ENCODE peak calls at places on chromosomes 6 and 20, in seven cellular contexts. F, A, I, V, D, K and N are unnamed samples.

GRCh38 chr6:13709698-13710551 is 1.7 kb downstream of the RANBP9 start:
- DNase-seq in V (peak; percentile 54), D (no peak), A (peak; percentile 49), I (peak; percentile 40), F (peak; percentile 36), K (peak; percentile 45), N (no peak)

GRCh38 chr6:83707829-83708545 is 914 bp downstream of the SNAP91 start:
- DNase-seq in V (no peak), A (peak; percentile 1), F (peak; percentile 8), K (no peak), I (peak; percentile 73), D (no peak), N (no peak)

GRCh38 chr6:96116674-96117073 is 100.9 kb downstream of the FUT9 start:
- DNase-seq in K (peak; percentile 29), F (no peak), D (no peak), I (peak; percentile 26), A (no peak), V (no peak), N (no peak)

GRCh38 chr20:36644032-36644712 is 1.8 kb downstream of the SLA2 start:
- DNase-seq in V (no peak), I (no peak), K (peak; percentile 62), F (no peak), D (no peak), A (no peak), N (peak; percentile 46)

GRCh38 chr20:658202-658601 is 5.2 kb upstream of the SRXN1 start:
- DNase-seq in V (no peak), I (no peak), D (no peak), A (no peak), F (no peak), K (no peak), N (no peak)

GRCh38 chr6:33885121-33886057 is 81.6 kb upstream of the MLN start:
- DNase-seq in D (no peak), A (peak; percentile 30), K (no peak), V (peak; percentile 76), I (no peak), F (peak; percentile 15), N (no peak)

GRCh38 chr6:19836799-19837510 is at the start of gene ID4:
- DNase-seq in I (peak; percentile 98), V (peak; percentile 12), D (peak; percentile 95), K (no peak), A (peak; percentile 99), F (peak; percentile 98), N (no peak)

GRCh38 chr6:33895296-33895695 is 91.5 kb upstream of the MLN start:
- DNase-seq in K (no peak), I (no peak), V (no peak), A (no peak), D (no peak), F (no peak), N (no peak)

GRCh38 chr6:64170326-64170725 is 534.7 kb downstream of the PHF3 start:
- DNase-seq in F (no peak), I (no peak), V (no peak), K (no peak), D (no peak), A (peak; percentile 77), N (no peak)

GRCh38 chr6:104884867-104885517 is 25.3 kb upstream of the HACE1 start:
- DNase-seq in D (no peak), F (no peak), K (no peak), A (peak; percentile 6), V (no peak), I (no peak), N (no peak)

GRCh38 chr6:75230484-75231325 is 12.9 kb downstream of the COX7A2 start:
- DNase-seq in V (peak; percentile 51), K (no peak), F (peak; percentile 77), D (no peak), I (peak; percentile 66), A (peak; percentile 76), N (no peak)

GRCh38 chr6:80553071-80553740 is 446.7 kb downstream of the BCKDHB start:
- DNase-seq in V (no peak), K (no peak), F (no peak), A (no peak), D (peak; percentile 32), I (peak; percentile 62), N (no peak)

GRCh38 chr6:146289816-146290588 is 253.6 kb upstream of the RAB32 start:
- DNase-seq in D (no peak), V (peak; percentile 52), K (no peak), A (peak; percentile 86), I (no peak), F (peak; percentile 25), N (no peak)

GRCh38 chr6:53317861-53318260 is 30.9 kb downstream of the ELOVL5 start:
- DNase-seq in K (no peak), F (no peak), A (no peak), V (no peak), I (no peak), D (no peak), N (no peak)

GRCh38 chr6:53322188-53323029 is 26.3 kb downstream of the ELOVL5 start:
- DNase-seq in I (no peak), K (no peak), F (no peak), A (no peak), D (no peak), V (no peak), N (no peak)

GRCh38 chr6:53318429-53318828 is 30.3 kb downstream of the ELOVL5 start:
- DNase-seq in K (no peak), F (no peak), V (no peak), I (no peak), D (no peak), A (no peak), N (no peak)

GRCh38 chr6:53321701-53322100 is 27.0 kb downstream of the ELOVL5 start:
- DNase-seq in I (no peak), F (no peak), V (no peak), K (no peak), D (no peak), A (no peak), N (no peak)

GRCh38 chr6:53320964-53321363 is 27.8 kb downstream of the ELOVL5 start:
- DNase-seq in F (no peak), I (no peak), V (no peak), K (no peak), D (no peak), A (no peak), N (no peak)
- TF ChIP-seq CTCF in F (no peak), I (no peak), V (no peak), K (no peak), D (no peak), A (no peak), N (no peak)

DNA sequence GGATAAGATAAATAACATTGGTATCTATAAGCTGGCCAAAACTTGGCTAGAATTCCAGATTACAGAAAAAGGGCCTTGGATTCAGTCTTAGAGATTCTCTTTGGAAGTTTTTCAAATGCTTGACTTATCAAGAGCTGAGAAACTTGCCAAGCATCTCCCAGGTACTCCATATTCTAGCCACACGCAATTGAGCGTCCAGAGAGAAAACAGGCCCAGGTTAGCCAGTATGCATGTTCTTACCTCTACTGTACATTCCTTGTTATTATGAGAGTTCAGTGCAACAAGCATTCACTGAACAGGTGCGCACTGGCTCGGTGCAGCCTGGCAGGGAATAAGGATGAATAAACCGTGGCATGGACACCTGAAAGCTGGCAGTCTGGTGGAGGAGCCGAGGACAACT is 13.7 kb downstream of the CRNKL1 start:
- DNase-seq in K (no peak), F (no peak), V (no peak), I (no peak), A (no peak), D (no peak), N (no peak)
- H3K9me3 ChIP-seq in K (no peaks in the 10 kb centered on the region), F (no peaks in the 10 kb centered on the region), V (no peaks in the 10 kb centered on the region), I (no peaks in the 10 kb centered on the region), A (no peaks in the 10 kb centered on the region), D (no peaks in the 10 kb centered on the region), N (no peaks in the 10 kb centered on the region)

GRCh38 chr6:16392010-16392409 is 153.6 kb downstream of the GMPR start:
- DNase-seq in I (no peak), K (no peak), D (peak; percentile 40), V (no peak), F (no peak), A (peak; percentile 26), N (no peak)
- H3K27ac ChIP-seq in I (no peak overlapping the region), K (no peak overlapping the region), D (peak overlapping the region; percentile 58), V (no peak overlapping the region), F (peak overlapping the region; percentile 69), A (peak overlapping the region; percentile 30), N (no peak overlapping the region)

GRCh38 chr20:24866008-24866407 is 83.1 kb upstream of the CST7 start:
- DNase-seq in K (no peak), F (no peak), V (no peak), A (no peak), I (no peak), D (no peak), N (no peak)

GRCh38 chr20:24868959-24869358 is 80.1 kb upstream of the CST7 start:
- DNase-seq in F (no peak), I (no peak), K (no peak), D (no peak), A (no peak), V (no peak), N (no peak)

GRCh38 chr20:24866742-24867141 is 82.3 kb upstream of the CST7 start:
- DNase-seq in K (no peak), V (no peak), F (no peak), A (no peak), D (no peak), I (no peak), N (no peak)

GRCh38 chr20:24868396-24868927 is 80.6 kb upstream of the CST7 start:
- DNase-seq in A (no peak), K (no peak), D (no peak), I (no peak), F (no peak), V (no peak), N (no peak)

GRCh38 chr20:24867556-24867955 is 81.5 kb upstream of the CST7 start:
- DNase-seq in A (no peak), F (no peak), K (no peak), I (no peak), D (no peak), V (no peak), N (no peak)
- TF ChIP-seq CTCF in A (no peak), F (no peak), K (no peak), I (no peak), D (no peak), V (no peak), N (no peak)